ENCODE peak calls at places on chromosomes 6 and 20, in six cellular contexts. B is activated naive CD4-positive, alpha-beta T cell treated with anti-CD3 and anti-CD28 coated beads, Interleukin-2, amount 50 U/mL, for 16 hours; D is myocyte; S is neural crest cell; V is GM10248; G is fibroblast of lung. E is an unnamed sample.

GRCh38 chr6:42136508-42137191 is 5.8 kb downstream of the C6orf132 start:
- DNase-seq in B (peak; percentile 33), D (no peak), S (peak; percentile 26), V (peak; percentile 82), G (peak; percentile 91), E (peak; percentile 48)

GRCh38 chr6:140490086-140490485 is 1115.6 kb upstream of the CITED2 start:
- DNase-seq in B (no peak), D (no peak), S (no peak), V (no peak), G (peak; percentile 26), E (no peak)

GRCh38 chr6:2751871-2752270 is 1.1 kb upstream of the MYLK4 start:
- DNase-seq in B (no peak), D (no peak), S (no peak), V (no peak), G (peak; percentile 59), E (peak; percentile 65)

GRCh38 chr6:26216015-26216885 is 129.0 kb downstream of the HFE start:
- DNase-seq in B (peak; percentile 63), D (peak; percentile 64), S (peak; percentile 71), V (peak; percentile 85), G (peak; percentile 98), E (peak; percentile 94)

GRCh38 chr6:31053873-31054272 is 43.6 kb downstream of the MUC22 start:
- DNase-seq in B (no peak), D (no peak), S (no peak), V (no peak), G (no peak), E (no peak)

GRCh38 chr6:158487495-158487894 is 72.4 kb upstream of the TMEM181 start:
- DNase-seq in B (no peak), D (peak; percentile 64), S (no peak), V (no peak), G (peak; percentile 66), E (no peak)

GRCh38 chr6:131792091-131792496 is 15.7 kb upstream of the ENPP1 start:
- DNase-seq in B (no peak), D (peak; percentile 35), S (no peak), V (no peak), G (peak; percentile 77), E (peak; percentile 78)

GRCh38 chr6:137823826-137824501 is 43.1 kb upstream of the TNFAIP3 start:
- DNase-seq in B (peak; percentile 54), D (no peak), S (peak; percentile 30), V (no peak), G (peak; percentile 73), E (peak; percentile 77)

GRCh38 chr20:46749164-46749563 is 39.7 kb downstream of the SLC2A10 start:
- DNase-seq in B (no peak), D (no peak), S (no peak), V (no peak), G (no peak), E (no peak)

GRCh38 chr20:36827541-36828279 is 48.2 kb upstream of the TLDC2 start:
- DNase-seq in B (no peak), D (peak; percentile 45), S (no peak), V (peak; percentile 78), G (no peak), E (no peak)

GRCh38 chr6:81894788-81895221 is 142.3 kb upstream of the TENT5A start:
- DNase-seq in B (no peak), D (peak; percentile 90), S (peak; percentile 32), V (no peak), G (peak; percentile 60), E (peak; percentile 75)

GRCh38 chr6:45376310-45377040 is 1.3 kb downstream of the SUPT3H start:
- DNase-seq in B (no peak), D (no peak), S (no peak), V (no peak), G (peak; percentile 67), E (no peak)

GRCh38 chr20:18913701-18914100 is 100.1 kb downstream of the SCP2D1 start:
- DNase-seq in B (no peak), D (no peak), S (no peak), V (no peak), G (no peak), E (no peak)

GRCh38 chr6:133532908-133533307 is 291.8 kb downstream of the EYA4 start:
- DNase-seq in B (no peak), D (no peak), S (no peak), V (no peak), G (no peak), E (no peak)

GRCh38 chr20:38094373-38094775 is 60.8 kb downstream of the RPRD1B start:
- DNase-seq in B (no peak), D (peak; percentile 70), S (no peak), V (peak; percentile 72), G (peak; percentile 69), E (no peak)

GRCh38 chr6:24403501-24403824 is 727 bp downstream of the MRS2 start:
- DNase-seq in B (no peak), D (no peak), S (no peak), V (no peak), G (no peak), E (no peak)

GRCh38 chr6:44234101-44235090 is 11.0 kb downstream of the SLC29A1 start:
- DNase-seq in B (no peak), D (peak; percentile 85), S (no peak), V (no peak), G (peak; percentile 87), E (peak; percentile 54)

GRCh38 chr6:50608421-50608820 is 104.9 kb upstream of the TFAP2D start:
- DNase-seq in B (no peak), D (no peak), S (no peak), V (no peak), G (no peak), E (no peak)

GRCh38 chr6:79158856-79159516 is 75.5 kb downstream of the HMGN3 start:
- DNase-seq in B (no peak), D (no peak), S (no peak), V (no peak), G (peak; percentile 53), E (no peak)

GRCh38 chr6:122733259-122733658 is 46.3 kb upstream of the FABP7 start:
- DNase-seq in B (no peak), D (no peak), S (no peak), V (no peak), G (no peak), E (no peak)

E was measured in SJCRH30.